ENCODE peak calls at places on chromosomes 13 and 19, in nine cellular contexts. X is tibial nerve, U is foreskin fibroblast, E is GM12865, O is AG09319, K is mesothelial cell of epicardium, C is foreskin keratinocyte, Q is fibroblast of mammary gland, M is type B pancreatic cell. Y is an unnamed sample.

GRCh38 chr13:23889598-23890224 is 511 bp upstream of the MIPEP start:
- DNase-seq in C (no peak), K (no peak), M (no peak), E (peak), U (no peak), X (no peak), O (no peak), Q (no peak), Y (no peak)

GRCh38 chr19:3474015-3474414 is 6.3 kb downstream of the SMIM24 start:
- DNase-seq in M (no peak), C (no peak), O (no peak), K (no peak), X (no peak), E (no peak), Q (no peak), U (no peak), Y (no peak)

GRCh38 chr19:56098731-56099577 is 22.1 kb downstream of the ZNF787 start:
- DNase-seq in M (no peak), O (no peak), U (no peak), X (no peak), C (no peak), E (no peak), Q (no peak), K (no peak), Y (no peak)

GRCh38 chr19:2239771-2240770 is 3.4 kb downstream of the SF3A2 start:
- DNase-seq in Q (peak), E (no peak), C (no peak), K (no peak), O (no peak), U (peak), X (no peak), M (no peak), Y (no peak)

GRCh38 chr19:15404097-15404779 is 14.6 kb downstream of the AKAP8L start:
- DNase-seq in K (no peak), C (no peak), M (no peak), X (no peak), O (no peak), Q (no peak), E (no peak), U (no peak), Y (no peak)

GRCh38 chr19:40663712-40664692 is 26.4 kb downstream of the NUMBL start:
- DNase-seq in K (no peak), M (no peak), Q (peak), O (no peak), C (no peak), U (peak), X (no peak), E (peak), Y (no peak)

GRCh38 chr13:100976993-100977392 is 302.4 kb upstream of the TMTC4 start:
- DNase-seq in X (no peak), U (no peak), Q (no peak), M (no peak), K (no peak), E (no peak), O (no peak), C (no peak), Y (no peak)

GRCh38 chr19:584240-585001 is 5.3 kb upstream of the HCN2 start:
- DNase-seq in C (no peak), K (peak), M (no peak), X (no peak), E (peak), O (no peak), Q (peak), U (no peak), Y (peak)

GRCh38 chr13:29457299-29457698 is 138.2 kb downstream of the SLC7A1 start:
- DNase-seq in O (no peak), C (peak), U (peak), M (no peak), Q (peak), X (no peak), K (no peak), E (no peak), Y (no peak)

GRCh38 chr13:28574617-28575142 is 79.8 kb upstream of the FLT1 start:
- DNase-seq in E (peak), M (no peak), U (peak), O (peak), K (no peak), C (peak), X (no peak), Q (peak), Y (no peak)

GRCh38 chr13:79581870-79582315 is 100.9 kb downstream of the NDFIP2 start:
- DNase-seq in U (peak), K (no peak), Q (peak), X (no peak), C (no peak), O (no peak), E (no peak), M (no peak), Y (no peak)

GRCh38 chr13:94327318-94327717 is 152.2 kb downstream of the DCT start:
- DNase-seq in X (no peak), O (no peak), U (no peak), C (no peak), Q (no peak), K (no peak), E (peak), M (no peak), Y (no peak)

GRCh38 chr13:98300956-98301641 is 124.0 kb upstream of the RNF113B start:
- DNase-seq in M (no peak), O (peak), Q (no peak), E (no peak), X (no peak), U (peak), K (no peak), C (peak), Y (no peak)

GRCh38 chr13:100230813-100231575 is 142.1 kb downstream of the PCCA start:
- DNase-seq in Q (no peak), C (no peak), M (no peak), K (no peak), U (no peak), E (peak), X (no peak), O (no peak), Y (no peak)

GRCh38 chr13:76596216-76596615 is 290.0 kb downstream of the KCTD12 start:
- DNase-seq in O (no peak), M (no peak), K (no peak), U (no peak), C (no peak), X (no peak), Q (no peak), E (no peak), Y (no peak)

GRCh38 chr13:76210262-76210661 is 574.1 kb downstream of the LMO7 start:
- DNase-seq in C (peak), M (no peak), X (no peak), K (no peak), O (no peak), Q (peak), E (no peak), U (peak), Y (no peak)

GRCh38 chr13:108987488-108987887 is 358.1 kb downstream of the MYO16 start:
- DNase-seq in E (no peak), U (no peak), C (peak), M (no peak), O (peak), X (no peak), Q (peak), K (no peak), Y (no peak)

GRCh38 chr19:15609261-15609660 is 5.8 kb upstream of the CYP4F8 start:
- DNase-seq in O (no peak), M (no peak), Q (no peak), E (no peak), X (no peak), U (no peak), C (no peak), K (no peak), Y (no peak)

GRCh38 chr19:38658462-38659306 is 11.2 kb downstream of the ACTN4 start:
- DNase-seq in Q (peak), M (no peak), O (peak), X (no peak), K (no peak), E (no peak), C (peak), U (peak), Y (no peak)

DNA sequence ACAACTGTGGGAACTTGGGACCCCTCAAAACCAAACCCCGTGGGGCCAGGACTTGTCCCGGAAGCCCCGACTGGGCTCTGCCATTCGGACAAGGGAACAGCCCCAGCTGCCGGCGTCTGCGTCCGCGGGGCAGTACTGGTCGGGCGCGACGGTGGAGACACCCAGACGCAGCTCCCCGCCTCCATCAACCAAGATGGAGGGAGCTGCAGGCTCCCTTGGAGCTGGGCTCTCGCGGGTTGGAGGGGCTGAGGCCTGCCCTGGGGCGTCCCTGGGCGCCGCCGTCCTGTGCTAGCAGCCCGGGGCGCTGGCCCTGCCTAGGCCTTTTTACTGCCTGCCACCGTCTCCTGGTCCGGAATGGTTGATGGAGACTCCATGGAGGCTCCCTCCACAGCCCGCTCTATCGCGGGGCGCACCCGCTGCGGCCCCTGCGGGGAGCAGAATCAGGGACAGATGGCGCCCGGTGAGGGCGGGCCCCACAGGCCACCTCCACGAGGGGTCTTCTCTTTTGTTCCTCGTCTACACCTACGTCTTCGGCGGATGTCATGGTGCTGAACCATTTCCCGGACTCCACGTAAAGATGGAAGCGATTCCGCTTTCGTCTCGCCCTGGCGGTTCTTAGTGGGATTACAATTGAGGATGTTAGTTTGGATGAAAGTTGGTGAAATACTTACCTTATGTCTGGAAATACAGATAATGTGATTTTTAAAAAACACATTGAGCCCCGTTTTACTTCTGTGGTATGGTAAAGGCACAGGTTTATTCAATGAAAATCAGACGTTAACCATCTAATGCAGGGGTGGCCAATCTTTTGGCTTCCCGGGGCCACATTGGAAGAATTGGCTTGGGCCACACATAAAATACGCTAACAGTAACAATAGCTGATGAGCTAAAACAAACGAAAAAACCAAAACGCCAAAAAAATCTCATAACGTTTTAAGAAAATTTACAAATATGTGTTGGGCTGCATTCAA is 1.2 kb upstream of the ZMYM5 start:
- DNase-seq in Q (peak), M (peak), O (no peak), U (peak), C (peak), E (peak), X (peak), K (peak), Y (no peak)
- TF ChIP-seq CTCF in Q (peak), M (peak), O (peak), U (peak), C (peak), E (peak), X (peak), K (peak), Y (no peak)

DNA sequence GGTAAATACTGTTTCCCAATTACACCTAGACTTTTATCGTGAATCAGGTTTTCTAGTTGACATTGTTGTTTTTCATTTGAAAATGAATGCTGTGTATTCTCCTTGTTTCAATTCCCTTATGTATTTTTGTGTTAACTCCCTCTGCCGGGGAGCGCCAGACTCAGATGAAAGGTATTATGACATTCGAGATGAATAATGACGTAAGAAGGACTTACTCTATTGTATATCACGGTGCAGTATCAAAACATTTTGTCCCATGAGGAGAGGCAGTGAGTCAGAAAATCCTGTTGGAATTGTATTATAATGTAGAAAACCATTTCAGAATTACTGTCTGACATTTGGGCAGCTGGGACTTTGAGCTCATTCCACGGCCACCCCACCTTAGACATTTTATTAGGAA is 61.6 kb downstream of the LRCH1 start:
- DNase-seq in C (no peak), M (no peak), Q (peak), O (no peak), E (no peak), U (no peak), K (no peak), X (no peak), Y (no peak)
- TF ChIP-seq CTCF in C (peak), M (no peak), Q (peak), O (no peak), E (no peak), U (no peak), K (no peak), X (no peak), Y (peak)

DNA sequence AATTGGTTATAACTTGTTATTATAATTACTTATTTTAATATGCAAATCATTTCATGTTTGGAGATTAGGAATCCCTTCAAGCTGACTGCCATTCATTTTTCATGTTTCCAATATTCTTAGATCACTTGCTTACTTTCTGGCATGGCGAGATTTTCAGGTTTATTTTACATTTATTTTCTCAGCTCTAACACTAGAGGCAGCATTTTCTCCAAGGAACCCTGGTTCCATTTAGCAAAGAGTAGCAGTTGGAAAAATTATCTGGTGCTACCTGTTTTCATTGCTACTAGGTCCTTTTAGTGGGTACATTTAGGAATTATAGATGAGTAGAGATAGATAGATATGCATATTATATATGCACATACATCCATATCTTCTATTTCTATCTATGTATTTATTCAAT is 90.9 kb upstream of the TRPC4 start:
- DNase-seq in O (no peak), M (no peak), C (no peak), E (no peak), K (no peak), Q (no peak), X (no peak), U (no peak), Y (no peak)
- TF ChIP-seq CTCF in O (no peak), M (peak), C (peak), E (no peak), K (no peak), Q (peak), X (no peak), U (peak), Y (peak)

GRCh38 chr13:32023698-32024097 is 7.9 kb upstream of the FRY start:
- DNase-seq in E (no peak), K (no peak), C (no peak), O (no peak), M (no peak), U (no peak), Q (peak), X (no peak), Y (no peak)
- TF ChIP-seq CTCF in E (no peak), K (peak), C (peak), O (peak), M (peak), U (no peak), Q (peak), X (no peak), Y (no peak)

GRCh38 chr19:19154768-19155494 is 15.1 kb downstream of the MEF2B start:
- DNase-seq in U (no peak), X (no peak), K (no peak), C (no peak), E (no peak), O (no peak), Q (no peak), M (no peak), Y (no peak)
- TF ChIP-seq CTCF in U (no peak), X (no peak), K (no peak), C (no peak), E (no peak), O (no peak), Q (no peak), M (no peak), Y (no peak)

DNA sequence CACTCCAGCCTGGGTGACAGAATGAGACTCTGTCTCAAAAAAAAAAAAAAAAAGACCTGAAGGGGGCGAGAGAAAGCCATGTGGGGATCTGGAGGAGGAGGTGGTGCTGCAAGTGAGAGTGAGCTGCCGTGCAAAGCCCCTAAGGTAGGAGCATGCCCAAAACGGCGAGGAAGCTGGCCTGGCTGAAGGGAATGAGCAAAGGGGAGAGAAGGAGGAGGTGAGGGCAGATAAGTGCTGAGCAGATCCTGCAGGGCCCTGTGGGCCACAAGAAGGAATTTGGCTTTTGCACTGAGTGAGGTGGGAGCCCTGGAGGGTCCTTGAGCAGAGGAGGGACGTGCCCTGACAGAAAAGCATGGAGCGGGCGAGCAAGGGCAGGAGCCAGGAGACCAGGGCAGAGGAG is 19.4 kb upstream of the ADGRE5 start:
- DNase-seq in E (peak), K (no peak), M (no peak), C (no peak), O (no peak), X (no peak), Q (peak), U (peak), Y (no peak)
- TF ChIP-seq CTCF in E (peak), K (no peak), M (peak), C (peak), O (no peak), X (no peak), Q (peak), U (no peak), Y (no peak)